ENCODE peak calls at places on chromosomes 12 and 14, in ten cellular contexts. Q, R, V, W, O, Y, S, E, C and H are unnamed samples.

GRCh38 chr14:45810152-45810872 is 557.3 kb upstream of the MIS18BP1 start:
- DNase-seq in W (no peak), O (no peak), E (no peak), V (no peak), C (peak; percentile 48), R (no peak), Q (no peak), S (no peak), Y (no peak), H (no peak)

GRCh38 chr14:101292448-101292847 is 268.8 kb upstream of the DIO3 start:
- DNase-seq in E (no peak), W (no peak), R (no peak), Y (no peak), V (no peak), Q (no peak), O (no peak), S (no peak), C (no peak), H (no peak)

GRCh38 chr12:131872154-131873046 is 22.0 kb upstream of the ULK1 start:
- DNase-seq in S (peak; percentile 60), W (no peak), Q (peak; percentile 89), E (no peak), C (no peak), Y (peak; percentile 76), V (peak; percentile 68), R (peak; percentile 84), O (no peak), H (no peak)

GRCh38 chr14:90976076-90976475 is 84.4 kb downstream of the RPS6KA5 start:
- DNase-seq in Q (no peak), R (no peak), V (no peak), E (no peak), Y (no peak), S (no peak), O (no peak), W (no peak), C (no peak), H (no peak)

GRCh38 chr12:93740721-93741120 is 63.5 kb downstream of the CRADD start:
- DNase-seq in S (no peak), V (no peak), W (no peak), O (no peak), R (peak; percentile 6), Y (no peak), E (no peak), C (peak; percentile 11), Q (no peak), H (no peak)

GRCh38 chr12:43893670-43894069 is 57.8 kb downstream of the TMEM117 start:
- DNase-seq in C (no peak), Q (no peak), R (peak; percentile 85), Y (peak; percentile 80), E (no peak), S (no peak), O (no peak), W (no peak), V (no peak), H (no peak)

GRCh38 chr14:91360490-91361235 is 57.0 kb downstream of the CCDC88C start:
- DNase-seq in V (no peak), Y (no peak), W (no peak), Q (no peak), O (no peak), S (no peak), R (no peak), E (no peak), C (no peak), H (no peak)

GRCh38 chr14:92352158-92352985 is 29.4 kb downstream of the SLC24A4 start:
- DNase-seq in W (peak; percentile 26), R (no peak), S (no peak), O (no peak), Y (no peak), E (no peak), C (peak; percentile 69), V (peak; percentile 34), Q (no peak), H (no peak)

GRCh38 chr12:8662592-8662991 is at the start of gene MFAP5:
- DNase-seq in R (peak; percentile 25), V (no peak), Q (no peak), S (no peak), W (no peak), O (no peak), Y (peak; percentile 96), C (peak; percentile 26), E (no peak), H (no peak)

GRCh38 chr12:42539696-42540095 is 49.9 kb downstream of the PRICKLE1 start:
- DNase-seq in O (no peak), W (no peak), S (no peak), R (no peak), C (no peak), Q (no peak), Y (no peak), V (no peak), E (no peak), H (no peak)

GRCh38 chr14:101732128-101732527 is 29.4 kb upstream of the PPP2R5C start:
- DNase-seq in S (no peak), C (no peak), W (no peak), V (no peak), Q (no peak), Y (peak; percentile 6), R (no peak), O (no peak), E (no peak), H (no peak)

GRCh38 chr14:39576726-39577125 is 144.5 kb upstream of the FBXO33 start:
- DNase-seq in S (no peak), R (no peak), O (no peak), Y (peak; percentile 76), C (no peak), E (no peak), W (no peak), V (no peak), Q (no peak), H (no peak)

GRCh38 chr14:95319312-95320075 is at the start of gene CLMN:
- DNase-seq in V (peak; percentile 47), Q (no peak), O (peak; percentile 48), R (peak; percentile 4), Y (peak; percentile 21), C (peak; percentile 73), W (peak; percentile 66), S (no peak), E (peak; percentile 65), H (no peak)

GRCh38 chr14:78359581-78359980 is 189.4 kb downstream of the NRXN3 start:
- DNase-seq in Y (no peak), C (no peak), W (no peak), R (no peak), S (peak; percentile 42), O (no peak), V (no peak), Q (no peak), E (peak; percentile 61), H (no peak)

GRCh38 chr12:7588703-7589329 is 76.9 kb downstream of the APOBEC1 start:
- DNase-seq in S (peak; percentile 46), O (no peak), Q (no peak), W (peak; percentile 59), C (peak; percentile 77), Y (no peak), R (peak; percentile 12), E (peak; percentile 35), V (peak; percentile 56), H (peak; percentile 8)

GRCh38 chr14:21063479-21063878 is 5.9 kb downstream of the RNASE8 start:
- DNase-seq in V (no peak), Y (peak; percentile 88), W (no peak), R (peak; percentile 86), S (no peak), C (peak; percentile 23), Q (no peak), E (peak; percentile 76), O (no peak), H (no peak)

GRCh38 chr12:81105687-81106086 is 27.8 kb downstream of the ACSS3 start:
- DNase-seq in C (no peak), W (no peak), O (no peak), S (no peak), Y (no peak), V (no peak), R (no peak), E (no peak), Q (no peak), H (no peak)

GRCh38 chr14:91417134-91417982 is at the start of gene CCDC88C:
- DNase-seq in S (peak; percentile 73), V (peak; percentile 66), W (peak; percentile 84), E (peak; percentile 66), R (no peak), C (peak; percentile 71), Q (no peak), Y (peak; percentile 20), O (peak; percentile 66), H (no peak)

DNA sequence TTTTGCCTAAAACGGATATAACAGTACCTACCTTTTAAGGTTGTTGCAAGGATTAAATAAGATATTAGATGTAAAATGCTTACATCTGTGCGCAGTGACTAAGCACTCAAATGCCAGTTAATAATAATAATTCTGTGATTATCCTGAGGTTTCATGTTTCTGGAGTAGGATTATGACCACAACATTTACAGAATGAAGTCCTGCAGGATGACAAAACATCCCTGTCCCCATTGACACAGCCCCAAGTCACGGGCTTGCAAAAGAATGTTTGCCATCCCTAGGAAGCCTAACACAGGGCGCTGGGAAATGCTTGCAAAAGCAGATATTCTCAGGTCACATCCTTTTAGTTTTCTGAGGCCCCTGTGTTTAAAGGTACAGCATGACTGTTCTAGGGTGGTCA is 20.1 kb downstream of the SUSD6 start:
- DNase-seq in E (no peak), W (no peak), Y (peak; percentile 56), C (no peak), S (no peak), R (peak; percentile 94), O (no peak), V (no peak), Q (no peak), H (no peak)
- H3K4me3 ChIP-seq in E (no peak overlapping the region), W (no peak overlapping the region), Y (no peak overlapping the region), C (no peak overlapping the region), S (no peak overlapping the region), R (no peak overlapping the region), O (no peak overlapping the region), V (no peak overlapping the region), Q (no peak overlapping the region), H (no peak overlapping the region)

GRCh38 chr14:22994762-22995275 is 12.5 kb upstream of the AJUBA start:
- DNase-seq in E (peak; percentile 94), V (peak; percentile 41), S (peak; percentile 67), O (no peak), C (peak; percentile 62), R (peak; percentile 48), Y (peak; percentile 56), W (peak; percentile 60), Q (no peak), H (no peak)
- H3K4me1 ChIP-seq in E (peaks cover 28% of the 10 kb centered on the region), V (peaks cover 5% of the 10 kb centered on the region), S (peaks cover 10% of the 10 kb centered on the region), O (no peaks in the 10 kb centered on the region), C (peaks cover 3% of the 10 kb centered on the region), R (peaks cover 4% of the 10 kb centered on the region), Y (peaks cover 3% of the 10 kb centered on the region), W (peaks cover 4% of the 10 kb centered on the region), Q (peaks cover 5% of the 10 kb centered on the region), H (peaks cover 5% of the 10 kb centered on the region)

GRCh38 chr12:64056741-64057140 is 165.4 kb downstream of the KICS2 start:
- DNase-seq in W (no peak), V (no peak), C (no peak), S (no peak), Q (no peak), O (no peak), E (no peak), R (no peak), Y (no peak), H (no peak)
- TF ChIP-seq CTCF in W (no peak), V (no peak), C (no peak), S (no peak), Q (no peak), O (no peak), E (no peak), R (no peak), Y (no peak), H (no peak)

DNA sequence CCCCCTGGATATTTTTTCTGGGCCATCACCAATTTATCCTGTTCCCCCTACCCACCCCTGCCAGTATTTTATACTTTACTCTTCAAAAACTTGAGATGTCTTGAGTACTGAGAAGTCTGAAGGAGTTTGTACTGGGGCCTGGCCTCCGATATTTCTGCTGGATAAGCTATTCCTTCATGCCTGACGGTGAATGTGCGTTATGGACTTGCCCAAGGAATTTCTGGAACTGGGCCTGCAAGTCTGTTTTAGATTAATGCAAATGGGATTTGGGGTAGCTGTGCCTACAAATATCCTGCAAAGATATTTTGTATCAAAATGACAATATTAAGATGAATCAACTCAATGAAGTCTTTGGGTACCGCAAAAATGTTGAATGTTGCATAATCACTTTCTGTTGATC is at the start of gene PTCSC3:
- DNase-seq in R (no peak), C (no peak), V (no peak), Y (no peak), Q (no peak), E (peak; percentile 75), S (no peak), O (no peak), W (no peak), H (no peak)
- H3K4me3 ChIP-seq in R (no peak within 1 kb of the TSS), C (no peak within 1 kb of the TSS), V (no peak within 1 kb of the TSS), Y (no peak within 1 kb of the TSS), Q (no peak within 1 kb of the TSS), E (peak within 1 kb of the TSS; percentile 73), S (no peak within 1 kb of the TSS), O (no peak within 1 kb of the TSS), W (no peak within 1 kb of the TSS), H (no peak within 1 kb of the TSS)